ENCODE peak calls at places on chromosomes 7 and 10, in ten cellular contexts. J, E, L, M, N, B, R, P, W and G are unnamed samples.

GRCh38 chr10:61993676-61994401 is 92.3 kb downstream of the ARID5B start:
- DNase-seq in J (no peak), E (no peak), L (no peak), M (no peak), N (no peak), B (no peak), R (no peak), P (no peak), W (peak; percentile 71), G (peak; percentile 31)

GRCh38 chr10:2772791-2773644 is 294.3 kb upstream of the PFKP start:
- DNase-seq in J (peak; percentile 83), E (no peak), L (no peak), M (no peak), N (no peak), B (no peak), R (no peak), P (no peak), W (no peak), G (no peak)

GRCh38 chr7:50182734-50183133 is 89.7 kb upstream of the ZPBP start:
- DNase-seq in J (no peak), E (no peak), L (no peak), M (no peak), N (no peak), B (no peak), R (no peak), P (no peak), W (no peak), G (no peak)

GRCh38 chr10:123147635-123148413 is at the start of gene HMX2:
- DNase-seq in J (peak; percentile 89), E (no peak), L (no peak), M (no peak), N (no peak), B (no peak), R (no peak), P (no peak), W (no peak), G (no peak)

GRCh38 chr7:48249162-48249561 is 77.9 kb downstream of the ABCA13 start:
- DNase-seq in J (no peak), E (no peak), L (no peak), M (no peak), N (no peak), B (no peak), R (no peak), P (no peak), W (no peak), G (no peak)

GRCh38 chr7:131688738-131689661 is 132.6 kb upstream of the PODXL start:
- DNase-seq in J (peak; percentile 83), E (peak; percentile 73), L (peak; percentile 51), M (peak; percentile 51), N (peak; percentile 51), B (peak; percentile 89), R (peak; percentile 5), P (peak; percentile 62), W (peak; percentile 68), G (peak; percentile 46)

GRCh38 chr10:101257121-101257890 is 28.0 kb upstream of the LBX1 start:
- DNase-seq in J (no peak), E (no peak), L (no peak), M (no peak), N (no peak), B (no peak), R (no peak), P (no peak), W (no peak), G (no peak)

GRCh38 chr10:125370578-125370977 is 210.2 kb upstream of the CTBP2 start:
- DNase-seq in J (peak; percentile 95), E (no peak), L (no peak), M (no peak), N (no peak), B (no peak), R (no peak), P (no peak), W (no peak), G (peak; percentile 13)

GRCh38 chr10:30749368-30749767 is 119.8 kb upstream of the LYZL2 start:
- DNase-seq in J (no peak), E (no peak), L (no peak), M (no peak), N (no peak), B (no peak), R (no peak), P (peak; percentile 41), W (no peak), G (no peak)

GRCh38 chr10:18376650-18377049 is 236.4 kb downstream of the CACNB2 start:
- DNase-seq in J (no peak), E (no peak), L (no peak), M (no peak), N (no peak), B (no peak), R (no peak), P (no peak), W (no peak), G (no peak)

GRCh38 chr10:18377898-18378297 is 237.7 kb downstream of the CACNB2 start:
- DNase-seq in J (no peak), E (no peak), L (no peak), M (no peak), N (no peak), B (no peak), R (no peak), P (no peak), W (no peak), G (no peak)

GRCh38 chr10:18381679-18382078 is 241.5 kb downstream of the CACNB2 start:
- DNase-seq in J (no peak), E (no peak), L (no peak), M (no peak), N (no peak), B (no peak), R (no peak), P (no peak), W (no peak), G (no peak)

GRCh38 chr10:18378766-18379165 is 238.5 kb downstream of the CACNB2 start:
- DNase-seq in J (no peak), E (no peak), L (peak; percentile 32), M (no peak), N (no peak), B (no peak), R (no peak), P (no peak), W (no peak), G (no peak)
- TF ChIP-seq CTCF in J (no peak), E (no peak), L (no peak), M (no peak), N (no peak), B (no peak), R (no peak), P (no peak), W (no peak), G (no peak)

DNA sequence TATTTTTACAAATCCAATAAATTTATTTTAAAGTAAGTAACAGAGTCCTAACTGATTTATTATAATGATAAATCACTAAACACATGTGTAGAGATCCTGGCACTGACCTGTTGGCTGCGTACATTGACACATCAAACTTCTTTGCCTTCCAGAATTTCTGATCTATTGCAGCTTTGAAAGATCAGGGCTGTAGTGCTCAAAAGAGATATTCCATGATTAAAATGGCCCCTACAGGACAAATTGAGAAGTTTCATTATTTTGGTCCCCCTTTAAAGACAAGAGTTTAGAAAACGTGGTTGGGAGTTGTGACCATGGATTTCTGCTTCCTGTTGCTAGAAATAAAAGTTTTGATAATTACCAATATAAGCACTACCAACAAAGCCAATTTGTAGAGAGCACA is 87.7 kb upstream of the PDK4 start:
- DNase-seq in J (peak; percentile 27), E (peak; percentile 61), L (no peak), M (peak; percentile 31), N (no peak), B (no peak), R (no peak), P (peak; percentile 70), W (peak; percentile 70), G (peak; percentile 26)
- TF ChIP-seq CTCF in J (peak; percentile 61), E (peak; percentile 63), L (peak; percentile 75), M (peak; percentile 50), N (peak; percentile 77), B (no peak), R (peak; percentile 49), P (peak; percentile 52), W (peak; percentile 42), G (peak; percentile 23)

GRCh38 chr10:42999385-43000020 is 77.4 kb upstream of the RET start:
- DNase-seq in J (no peak), E (no peak), L (no peak), M (no peak), N (no peak), B (peak; percentile 77), R (no peak), P (no peak), W (no peak), G (no peak)

GRCh38 chr10:43000651-43001426 is 76.0 kb upstream of the RET start:
- DNase-seq in J (no peak), E (no peak), L (no peak), M (no peak), N (no peak), B (peak; percentile 78), R (no peak), P (no peak), W (no peak), G (no peak)

GRCh38 chr10:43000021-43000411 is 76.9 kb upstream of the RET start:
- DNase-seq in J (no peak), E (no peak), L (no peak), M (no peak), N (no peak), B (peak; percentile 70), R (no peak), P (no peak), W (no peak), G (no peak)

GRCh38 chr10:43002596-43002995 is 74.3 kb upstream of the RET start:
- DNase-seq in J (no peak), E (no peak), L (no peak), M (no peak), N (no peak), B (peak; percentile 76), R (no peak), P (no peak), W (no peak), G (no peak)

DNA sequence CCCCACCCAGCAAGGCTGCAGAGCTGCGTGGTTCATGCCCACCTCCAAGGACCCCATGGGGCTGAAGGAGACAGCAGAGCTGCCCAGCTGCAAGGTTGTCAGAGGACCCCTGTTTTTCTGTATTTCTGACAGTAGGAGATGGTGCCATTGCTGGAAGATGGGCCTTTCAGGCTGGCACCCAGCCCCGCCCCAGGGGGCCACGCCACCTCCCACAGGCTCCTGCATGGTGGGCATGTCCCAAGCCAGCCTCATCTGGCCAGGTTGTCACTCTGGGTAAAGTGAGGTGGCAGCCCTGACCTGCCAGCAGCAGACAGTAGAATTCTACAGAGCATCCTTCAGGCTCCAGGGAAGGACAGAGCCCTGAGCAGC is 75.5 kb upstream of the RET start:
- DNase-seq in J (no peak), E (no peak), L (no peak), M (no peak), N (no peak), B (no peak), R (no peak), P (no peak), W (no peak), G (no peak)
- TF ChIP-seq CTCF in J (no peak), E (no peak), L (no peak), M (no peak), N (no peak), B (no peak), R (no peak), P (no peak), W (no peak), G (no peak)

DNA sequence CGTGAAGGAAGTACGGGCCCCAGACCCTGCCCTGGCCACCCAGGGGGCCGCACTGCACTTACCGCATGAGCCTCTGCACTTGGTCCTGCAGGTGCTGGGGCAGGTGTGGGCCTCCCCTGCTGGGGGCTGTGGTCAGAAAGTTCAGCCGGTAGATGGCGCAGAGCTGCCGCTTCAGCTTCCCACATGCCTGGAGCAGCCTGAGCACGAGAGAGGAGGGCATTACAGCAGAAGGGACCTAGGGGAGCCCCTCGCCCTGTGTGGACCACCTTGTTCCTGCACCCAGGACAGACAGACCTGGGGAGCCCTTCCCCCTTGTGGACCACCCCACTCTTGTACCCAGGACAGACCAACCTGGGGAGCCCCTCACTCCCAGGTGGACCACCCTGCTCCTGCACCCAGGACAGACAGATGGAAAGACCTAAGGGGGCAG is 8.7 kb upstream of the PYROXD2 start:
- DNase-seq in J (peak; percentile 53), E (no peak), L (no peak), M (no peak), N (no peak), B (no peak), R (no peak), P (no peak), W (no peak), G (peak; percentile 11)
- TF ChIP-seq CTCF in J (peak; percentile 65), E (no peak), L (peak; percentile 37), M (peak; percentile 40), N (no peak), B (no peak), R (no peak), P (no peak), W (no peak), G (peak; percentile 47)